ENCODE peak calls at places on chromosomes 11 and 22, in nine cellular contexts. K is heart left ventricle; M is DND-41; G is mammary epithelial cell; C is testis; R is adrenal gland; S is astrocyte of the spinal cord; H is CD8-positive, alpha-beta T cell; T is AG10803. I is an unnamed sample.

GRCh38 chr11:50071584-50072225 is 39.0 kb downstream of the OR4C45 start:
- DNase-seq in K (no peak), M (no peak), G (no peak), C (no peak), R (no peak), S (no peak), H (no peak), T (no peak), I (no peak)

GRCh38 chr11:102157219-102157618 is 47.0 kb downstream of the YAP1 start:
- DNase-seq in K (peak), M (no peak), G (peak), C (peak), R (peak), S (peak), H (no peak), T (peak), I (peak)

GRCh38 chr22:50184004-50184461 is 1.7 kb upstream of the TRABD start:
- DNase-seq in K (peak), M (no peak), G (no peak), C (peak), R (peak), S (peak), H (no peak), T (peak), I (peak)

GRCh38 chr22:35392357-35392756 is 7.6 kb upstream of the MCM5 start:
- DNase-seq in K (no peak), M (no peak), G (no peak), C (no peak), R (no peak), S (no peak), H (no peak), T (no peak), I (no peak)

GRCh38 chr11:118437046-118437735 is 899 bp downstream of the KMT2A start:
- DNase-seq in K (peak), M (peak), G (peak), C (peak), R (peak), S (peak), H (no peak), T (peak), I (peak)

GRCh38 chr11:129787518-129787917 is 28.1 kb upstream of the TMEM45B start:
- DNase-seq in K (no peak), M (no peak), G (peak), C (no peak), R (no peak), S (no peak), H (no peak), T (no peak), I (no peak)

GRCh38 chr11:10659339-10660216 is 34.0 kb downstream of the IRAG1 start:
- DNase-seq in K (no peak), M (no peak), G (peak), C (peak), R (peak), S (peak), H (no peak), T (peak), I (peak)

GRCh38 chr11:115892016-115892415 is 387.8 kb upstream of the CADM1 start:
- DNase-seq in K (no peak), M (no peak), G (no peak), C (no peak), R (no peak), S (no peak), H (no peak), T (no peak), I (no peak)

GRCh38 chr11:128477811-128478210 is 109.5 kb downstream of the ETS1 start:
- DNase-seq in K (no peak), M (no peak), G (no peak), C (no peak), R (no peak), S (no peak), H (no peak), T (no peak), I (no peak)

GRCh38 chr11:130427049-130427388 is 1.4 kb downstream of the ADAMTS8 start:
- DNase-seq in K (no peak), M (no peak), G (no peak), C (no peak), R (no peak), S (no peak), H (no peak), T (no peak), I (no peak)

GRCh38 chr11:69113226-69113625 is 42.5 kb upstream of the SMIM38 start:
- DNase-seq in K (no peak), M (no peak), G (no peak), C (no peak), R (no peak), S (no peak), H (no peak), T (no peak), I (no peak)

GRCh38 chr11:102291831-102292230 is 25.5 kb upstream of the BIRC3 start:
- DNase-seq in K (no peak), M (no peak), G (no peak), C (no peak), R (no peak), S (no peak), H (no peak), T (no peak), I (no peak)

GRCh38 chr22:50711446-50712340 is 26.3 kb upstream of the ACR start:
- DNase-seq in K (no peak), M (no peak), G (no peak), C (no peak), R (no peak), S (no peak), H (no peak), T (no peak), I (no peak)

GRCh38 chr22:19892249-19892879 is 37.7 kb upstream of the GNB1L start:
- DNase-seq in K (no peak), M (peak), G (peak), C (no peak), R (no peak), S (peak), H (peak), T (no peak), I (no peak)

DNA sequence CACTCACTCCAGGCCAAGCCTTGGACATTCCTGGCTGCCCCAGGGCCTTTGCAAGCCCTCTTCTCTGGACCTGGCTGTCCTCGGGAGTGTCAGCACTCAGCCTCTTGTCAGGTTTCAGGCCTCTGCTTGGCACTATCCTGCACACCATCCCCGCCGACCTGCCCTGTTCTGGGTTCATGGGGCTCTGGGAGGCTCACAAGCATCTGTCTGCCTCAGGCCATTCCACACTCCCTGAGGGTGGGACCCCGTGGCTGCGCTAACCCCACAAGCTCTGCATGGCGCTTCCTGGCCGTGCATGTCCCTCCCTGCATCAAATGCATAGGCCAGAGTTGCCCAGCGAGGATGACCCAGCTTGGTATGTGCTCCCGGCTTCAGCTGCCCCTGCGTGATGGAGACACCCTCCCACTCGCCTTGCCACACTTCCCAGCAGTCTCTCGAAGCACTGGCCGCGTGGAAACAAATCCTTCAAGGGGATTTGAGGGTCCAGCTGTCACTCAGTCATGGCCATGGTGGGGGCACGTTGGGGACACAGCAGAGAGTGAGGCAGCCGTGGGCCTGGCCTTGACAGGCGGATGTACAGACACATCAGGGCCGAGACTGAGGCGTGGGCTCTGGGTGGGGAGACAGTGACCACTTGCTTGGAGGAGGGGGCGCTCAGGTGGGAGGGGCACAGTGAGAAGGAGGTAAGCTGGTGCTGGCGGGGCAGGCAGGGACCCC is 87.3 kb downstream of the KCNQ1 start:
- DNase-seq in K (no peak), M (no peak), G (no peak), C (peak), R (peak), S (no peak), H (no peak), T (no peak), I (no peak)
- TF ChIP-seq CTCF in K (no peak), M (no peak), G (no peak), C (no peak), R (no peak), S (no peak), H (no peak), T (no peak), I (no peak)

DNA sequence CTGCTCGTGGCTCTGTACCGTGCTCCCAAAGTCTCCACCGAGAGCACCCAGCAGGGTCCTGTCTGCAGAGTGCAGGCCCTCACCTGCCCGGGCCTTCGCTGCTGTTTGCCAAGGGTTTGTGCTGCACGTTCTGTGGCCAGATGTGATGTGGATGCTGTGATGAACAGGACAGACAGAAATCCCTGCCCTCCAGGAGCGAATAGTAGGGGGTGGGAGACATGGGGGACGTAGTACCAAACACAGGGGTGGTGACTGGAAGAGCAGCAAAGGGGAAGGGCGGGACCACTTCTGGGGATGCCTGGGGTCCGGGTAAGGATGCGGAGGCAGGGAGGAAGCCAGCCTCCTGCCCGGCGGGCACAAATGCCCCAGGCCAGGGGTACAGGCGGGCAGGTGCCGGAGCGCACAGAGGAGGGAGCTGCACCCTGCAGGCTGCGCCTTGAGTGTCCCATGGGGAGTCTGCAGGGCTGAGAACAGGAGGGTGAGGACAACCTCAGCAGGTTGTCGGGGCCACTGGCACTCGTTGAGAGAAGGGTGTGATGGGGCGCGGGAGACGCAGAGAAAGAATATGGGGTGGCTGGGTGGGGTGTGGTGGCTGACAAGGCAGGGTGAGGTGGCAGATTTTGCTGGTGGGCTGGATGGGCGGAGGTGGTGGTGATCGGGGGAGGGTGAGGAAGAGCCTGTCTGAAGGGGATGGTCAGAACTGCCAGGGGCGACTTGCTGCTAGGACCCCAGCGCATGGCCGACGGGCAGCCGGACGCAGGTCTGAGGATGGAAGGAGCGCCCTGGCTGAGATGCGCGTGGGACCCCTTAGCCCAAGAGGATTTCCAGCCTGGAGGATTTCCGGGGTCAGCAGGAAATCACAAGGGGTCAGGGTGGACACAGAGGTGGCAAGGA is 16.3 kb upstream of the CTSD start:
- DNase-seq in K (no peak), M (no peak), G (no peak), C (no peak), R (no peak), S (no peak), H (no peak), T (no peak), I (no peak)
- H3K4me3 ChIP-seq in K (no peak), M (no peak), G (no peak), C (no peak), R (no peak), S (no peak), H (no peak), T (no peak), I (no peak)

DNA sequence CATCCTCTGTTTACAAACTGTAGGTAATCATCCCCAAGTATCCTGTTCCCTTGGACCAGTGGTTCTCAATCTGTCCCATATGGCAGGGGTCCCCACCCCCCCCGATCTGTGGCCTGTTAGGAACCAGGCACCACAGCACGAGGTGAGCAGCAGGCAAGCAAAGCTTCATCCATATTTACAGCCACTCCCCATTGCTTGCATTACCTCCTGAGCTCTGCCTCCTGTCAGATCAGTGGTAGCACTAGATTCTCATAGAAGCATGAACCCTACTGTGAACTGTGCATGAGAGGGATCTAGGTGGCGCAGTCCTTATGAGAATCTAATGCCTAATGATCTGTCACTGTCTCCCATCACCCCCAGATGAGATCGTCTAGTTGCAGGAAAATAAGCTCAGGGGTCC is 33.4 kb upstream of the EIF3M start:
- DNase-seq in K (no peak), M (no peak), G (no peak), C (no peak), R (no peak), S (no peak), H (no peak), T (no peak), I (no peak)
- TF ChIP-seq CTCF in K (no peak), M (no peak), G (no peak), C (no peak), R (no peak), S (no peak), H (no peak), T (no peak), I (no peak)

GRCh38 chr11:125901872-125902271 is 1.1 kb downstream of the PUS3 start:
- DNase-seq in K (no peak), M (no peak), G (no peak), C (no peak), R (no peak), S (no peak), H (no peak), T (no peak), I (no peak)
- H3K4me3 ChIP-seq in K (no peak), M (peak), G (no peak), C (no peak), R (no peak), S (no peak), H (no peak), T (no peak), I (peak)

GRCh38 chr22:43427296-43428004 is 15.6 kb downstream of the MPPED1 start:
- DNase-seq in K (no peak), M (no peak), G (no peak), C (no peak), R (no peak), S (no peak), H (no peak), T (no peak), I (no peak)
- TF ChIP-seq CTCF in K (no peak), M (no peak), G (no peak), C (no peak), R (no peak), S (no peak), H (no peak), T (no peak), I (no peak)